ENCODE peak calls at places on chromosome 5, in five cellular contexts. Z is T-cell; U is anterior cingulate cortex; M is naive thymus-derived CD8-positive, alpha-beta T cell; P is HuH-7. S is an unnamed sample.

GRCh38 chr5:168898261-168898911 is 319.2 kb upstream of the PANK3 start:
- DNase-seq in Z (no peak), U (no peak), M (no peak), P (no peak), S (peak; percentile 60)

GRCh38 chr5:1831677-1832313 is 30.6 kb downstream of the NDUFS6 start:
- DNase-seq in Z (no peak), U (no peak), M (no peak), P (no peak), S (no peak)

GRCh38 chr5:127564002-127564769 is 46.7 kb downstream of the PRRC1 start:
- DNase-seq in Z (peak; percentile 32), U (no peak), M (peak; percentile 37), P (peak; percentile 47), S (peak; percentile 52)

GRCh38 chr5:132363431-132364112 is 5.9 kb upstream of the SLC22A5 start:
- DNase-seq in Z (no peak), U (no peak), M (no peak), P (no peak), S (no peak)

GRCh38 chr5:38853753-38854470 is 8.1 kb downstream of the OSMR start:
- DNase-seq in Z (no peak), U (no peak), M (no peak), P (no peak), S (no peak)

GRCh38 chr5:133702773-133703770 is 90.7 kb upstream of the FSTL4 start:
- DNase-seq in Z (no peak), U (no peak), M (no peak), P (no peak), S (no peak)

GRCh38 chr5:157575096-157575872 is at the start of gene ADAM19:
- DNase-seq in Z (no peak), U (peak; percentile 60), M (no peak), P (peak; percentile 44), S (peak; percentile 70)

GRCh38 chr5:153352685-153353219 is 137.7 kb upstream of the GRIA1 start:
- DNase-seq in Z (peak; percentile 0), U (no peak), M (no peak), P (no peak), S (no peak)

GRCh38 chr5:147055850-147056523 is 177.4 kb upstream of the PPP2R2B start:
- DNase-seq in Z (no peak), U (no peak), M (no peak), P (no peak), S (no peak)

GRCh38 chr5:2738156-2738699 is 13.2 kb downstream of the IRX2 start:
- DNase-seq in Z (no peak), U (no peak), M (no peak), P (no peak), S (no peak)

GRCh38 chr5:156402387-156402921 is 75.5 kb downstream of the SGCD start:
- DNase-seq in Z (peak; percentile 28), U (no peak), M (no peak), P (no peak), S (no peak)

GRCh38 chr5:3035452-3035851 is 284.0 kb upstream of the IRX2 start:
- DNase-seq in Z (no peak), U (no peak), M (no peak), P (no peak), S (no peak)

GRCh38 chr5:149035282-149035882 is 27.5 kb downstream of the SH3TC2 start:
- DNase-seq in Z (peak; percentile 52), U (peak; percentile 43), M (peak; percentile 61), P (peak; percentile 51), S (peak; percentile 72)

GRCh38 chr5:31237159-31237558 is 43.7 kb downstream of the CDH6 start:
- DNase-seq in Z (no peak), U (no peak), M (no peak), P (no peak), S (no peak)

GRCh38 chr5:96834016-96834415 is 26.3 kb upstream of the ERAP1 start:
- DNase-seq in Z (no peak), U (no peak), M (no peak), P (no peak), S (no peak)

GRCh38 chr5:59840200-59840601 is 53.3 kb downstream of the PDE4D start:
- DNase-seq in Z (no peak), U (no peak), M (no peak), P (no peak), S (no peak)

GRCh38 chr5:152556779-152557178 is 151.7 kb upstream of the NMUR2 start:
- DNase-seq in Z (no peak), U (no peak), M (no peak), P (no peak), S (no peak)

GRCh38 chr5:155794801-155795200 is 532.2 kb upstream of the SGCD start:
- DNase-seq in Z (no peak), U (no peak), M (no peak), P (no peak), S (no peak)

GRCh38 chr5:131096774-131097695 is 68.0 kb downstream of the HINT1 start:
- DNase-seq in Z (no peak), U (no peak), M (no peak), P (no peak), S (no peak)

GRCh38 chr5:174306345-174307030 is 261.0 kb downstream of the NSG2 start:
- DNase-seq in Z (no peak), U (no peak), M (no peak), P (no peak), S (no peak)

GRCh38 chr5:167985373-167985772 is 306.1 kb upstream of the WWC1 start:
- DNase-seq in Z (no peak), U (no peak), M (no peak), P (peak; percentile 12), S (no peak)

GRCh38 chr5:157222506-157223230 is 42.0 kb downstream of the ITK start:
- DNase-seq in Z (peak; percentile 54), U (no peak), M (peak; percentile 41), P (no peak), S (no peak)

GRCh38 chr5:135254183-135254582 is 144.8 kb downstream of the MACROH2A1 start:
- DNase-seq in Z (no peak), U (no peak), M (no peak), P (no peak), S (no peak)

GRCh38 chr5:32369542-32370155 is 56.9 kb upstream of the MTMR12 start:
- DNase-seq in Z (no peak), U (no peak), M (no peak), P (no peak), S (no peak)

S was measured in HEK293T.